ENCODE peak calls at places on chromosome 12, in five cellular contexts. Z is AG09309, S is fibroblast of pulmonary artery, I is HCT116, P is right atrium auricular region. M is an unnamed sample.

GRCh38 chr12:26721800-26722199 is 111.2 kb downstream of the ITPR2 start:
- DNase-seq in Z (no peak), S (no peak), I (no peak), P (no peak), M (no peak)

GRCh38 chr12:78096909-78097597 is 266.4 kb downstream of the NAV3 start:
- DNase-seq in Z (no peak), S (peak), I (no peak), P (no peak), M (peak)

GRCh38 chr12:93751864-93752610 is 74.9 kb downstream of the CRADD start:
- DNase-seq in Z (peak), S (peak), I (no peak), P (no peak), M (peak)

GRCh38 chr12:46677749-46678148 is 148.0 kb downstream of the SLC38A4 start:
- DNase-seq in Z (no peak), S (peak), I (no peak), P (no peak), M (peak)

GRCh38 chr12:100573499-100574261 is at the start of gene GAS2L3:
- DNase-seq in Z (no peak), S (peak), I (peak), P (peak), M (peak)

GRCh38 chr12:1518763-1519516 is 75.4 kb downstream of the FBXL14 start:
- DNase-seq in Z (peak), S (peak), I (peak), P (no peak), M (peak)

GRCh38 chr12:18750087-18750486 is 12.2 kb downstream of the CAPZA3 start:
- DNase-seq in Z (peak), S (peak), I (no peak), P (no peak), M (no peak)

GRCh38 chr12:92625639-92626310 is 77.0 kb upstream of the PLEKHG7 start:
- DNase-seq in Z (no peak), S (no peak), I (no peak), P (no peak), M (no peak)

GRCh38 chr12:130658561-130658960 is 57.5 kb downstream of the RIMBP2 start:
- DNase-seq in Z (no peak), S (no peak), I (no peak), P (no peak), M (no peak)

GRCh38 chr12:22190969-22191368 is 143.5 kb downstream of the ST8SIA1 start:
- DNase-seq in Z (no peak), S (no peak), I (no peak), P (no peak), M (no peak)

GRCh38 chr12:16449459-16449858 is 102.0 kb downstream of the MGST1 start:
- DNase-seq in Z (no peak), S (peak), I (no peak), P (no peak), M (no peak)

GRCh38 chr12:80936353-80936641 is 1.4 kb downstream of the LIN7A start:
- DNase-seq in Z (no peak), S (peak), I (no peak), P (no peak), M (no peak)

GRCh38 chr12:45670339-45671065 is 59.0 kb upstream of the ARID2 start:
- DNase-seq in Z (no peak), S (no peak), I (no peak), P (no peak), M (no peak)

GRCh38 chr12:64610660-64611429 is 550 bp downstream of the RASSF3 start:
- DNase-seq in Z (no peak), S (peak), I (no peak), P (peak), M (no peak)

GRCh38 chr12:6224550-6224949 is 24.4 kb downstream of the CD9 start:
- DNase-seq in Z (no peak), S (no peak), I (no peak), P (no peak), M (no peak)

GRCh38 chr12:76259660-76260389 is 88.4 kb downstream of the BBS10 start:
- DNase-seq in Z (peak), S (peak), I (no peak), P (no peak), M (peak)

GRCh38 chr12:18139989-18140596 is 50.1 kb upstream of the RERGL start:
- DNase-seq in Z (no peak), S (peak), I (no peak), P (no peak), M (peak)

GRCh38 chr12:85385406-85385805 is 105.4 kb downstream of the ALX1 start:
- DNase-seq in Z (no peak), S (no peak), I (no peak), P (no peak), M (no peak)

GRCh38 chr12:101608301-101609133 is 13.7 kb downstream of the MYBPC1 start:
- DNase-seq in Z (no peak), S (no peak), I (no peak), P (no peak), M (no peak)

GRCh38 chr12:58502857-58503256 is 417.4 kb downstream of the LRIG3 start:
- DNase-seq in Z (no peak), S (no peak), I (no peak), P (no peak), M (no peak)

GRCh38 chr12:63844391-63845341 is at the start of gene SRGAP1:
- DNase-seq in Z (peak), S (peak), I (no peak), P (peak), M (no peak)

GRCh38 chr12:28618772-28619171 is 428.5 kb downstream of the CCDC91 start:
- DNase-seq in Z (no peak), S (no peak), I (no peak), P (no peak), M (no peak)

GRCh38 chr12:53062011-53062961 is 12.4 kb downstream of the TNS2 start:
- DNase-seq in Z (no peak), S (no peak), I (no peak), P (no peak), M (no peak)

GRCh38 chr12:53060064-53060720 is 10.3 kb downstream of the TNS2 start:
- DNase-seq in Z (no peak), S (no peak), I (no peak), P (no peak), M (no peak)

GRCh38 chr12:53062977-53063707 is 13.3 kb downstream of the TNS2 start:
- DNase-seq in Z (no peak), S (no peak), I (no peak), P (peak), M (no peak)

GRCh38 chr12:53060721-53061276 is 10.9 kb downstream of the TNS2 start:
- DNase-seq in Z (no peak), S (no peak), I (no peak), P (no peak), M (no peak)

GRCh38 chr12:53061404-53062010 is 11.6 kb downstream of the TNS2 start:
- DNase-seq in Z (no peak), S (no peak), I (peak), P (no peak), M (no peak)
- TF ChIP-seq CTCF in Z (peak), S (no peak), I (peak), P (no peak), M (peak)

GRCh38 chr12:89453579-89453978 is 71.0 kb downstream of the GALNT4 start:
- DNase-seq in Z (peak), S (peak), I (no peak), P (no peak), M (no peak)
- H3K4me3 ChIP-seq in Z (no peak), S (no peak), I (no peak), P (no peak), M (no peak)

GRCh38 chr12:12608557-12608957 is 3.1 kb upstream of the CREBL2 start:
- DNase-seq in Z (no peak), S (peak), I (no peak), P (no peak), M (no peak)
- TF ChIP-seq CTCF in Z (peak), S (no peak), I (no peak), P (no peak), M (no peak)

DNA sequence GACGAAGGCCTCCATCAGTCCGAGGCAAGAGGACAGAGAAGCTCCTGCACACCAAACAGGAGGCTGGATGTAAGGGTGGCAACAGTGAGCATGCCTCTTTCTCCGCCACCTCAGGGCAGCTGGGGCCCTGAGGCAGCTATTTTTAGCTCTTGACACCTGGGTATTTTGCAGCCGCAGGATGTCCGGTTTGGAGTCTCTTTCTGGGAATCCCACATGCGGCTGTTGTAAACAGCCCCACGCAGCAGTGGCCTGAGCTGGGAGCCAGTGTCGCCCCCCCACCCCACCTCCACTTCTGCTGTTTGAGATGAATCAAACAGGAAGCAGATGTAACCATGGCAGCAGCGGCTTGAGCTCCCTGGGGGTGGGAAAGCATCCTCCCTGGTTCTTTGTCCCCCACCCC is 11.7 kb downstream of the HDAC7 start:
- DNase-seq in Z (no peak), S (peak), I (no peak), P (no peak), M (no peak)
- H3K4me3 ChIP-seq in Z (no peak), S (no peak), I (no peak), P (no peak), M (no peak)